ENCODE peak calls at places on chromosome X, in eight cellular contexts. V is NCI-H460; D is neural progenitor cell; R is IMR-90; H is mucosa of descending colon; J is left ventricle myocardium inferior; P is tibial nerve; M is activated effector memory CD4-positive, alpha-beta T cell treated with Interleukin-2 at 50 U/mL for 16 hours. B is an unnamed sample.

GRCh38 chrX:6898371-6898770 is 249.1 kb upstream of the STS start:
- DNase-seq in R (no peak), J (no peak), V (no peak), M (no peak), P (no peak), D (no peak), H (no peak), B (no peak)

GRCh38 chrX:40007136-40007535 is 90.6 kb downstream of the BCOR start:
- DNase-seq in P (no peak), V (no peak), M (no peak), R (no peak), H (no peak), D (peak), J (no peak), B (no peak)

GRCh38 chrX:103565752-103566151 is 19.6 kb upstream of the TCEAL4 start:
- DNase-seq in H (no peak), P (no peak), J (no peak), D (no peak), R (peak), M (no peak), V (no peak), B (no peak)

GRCh38 chrX:37347420-37347819 is 1.7 kb upstream of the PRRG1 start:
- DNase-seq in R (peak), D (peak), J (no peak), P (no peak), V (no peak), M (no peak), H (no peak), B (no peak)

GRCh38 chrX:67543818-67544217 is at the start of gene AR:
- DNase-seq in V (peak), D (peak), R (peak), M (no peak), J (peak), H (peak), P (peak), B (peak)

GRCh38 chrX:1466232-1466661 is 13.5 kb upstream of the ASMTL start:
- DNase-seq in D (no peak), R (no peak), P (no peak), H (peak), M (no peak), J (no peak), V (no peak), B (no peak)

GRCh38 chrX:11733614-11734013 is 24.4 kb upstream of the MSL3 start:
- DNase-seq in P (no peak), R (no peak), J (no peak), D (no peak), M (no peak), V (no peak), H (no peak), B (no peak)

GRCh38 chrX:19886888-19887531 is 390 bp downstream of the SH3KBP1 start:
- DNase-seq in J (peak), P (no peak), D (peak), V (no peak), M (no peak), R (no peak), H (no peak), B (no peak)

GRCh38 chrX:129939986-129940385 is 34.0 kb downstream of the UTP14A start:
- DNase-seq in D (peak), P (no peak), J (peak), H (no peak), M (no peak), R (no peak), V (no peak), B (no peak)

GRCh38 chrX:87045352-87045751 is 472.2 kb upstream of the KLHL4 start:
- DNase-seq in J (no peak), R (no peak), V (no peak), H (no peak), D (no peak), P (no peak), M (no peak), B (no peak)

GRCh38 chrX:10062980-10063379 is 93.8 kb upstream of the CLCN4 start:
- DNase-seq in V (no peak), R (no peak), M (no peak), H (no peak), J (no peak), D (no peak), P (no peak), B (no peak)

GRCh38 chrX:126929071-126929470 is 109.5 kb downstream of the PRR32 start:
- DNase-seq in P (no peak), H (no peak), D (no peak), V (no peak), R (no peak), M (no peak), J (no peak), B (no peak)

GRCh38 chrX:155679715-155680114 is 67.0 kb upstream of the TMLHE start:
- DNase-seq in R (no peak), D (no peak), V (no peak), H (no peak), J (no peak), M (no peak), P (no peak), B (no peak)

GRCh38 chrX:106731590-106731989 is 5.1 kb downstream of the RNF128 start:
- DNase-seq in H (no peak), J (no peak), V (no peak), D (no peak), R (no peak), M (no peak), P (no peak), B (no peak)

GRCh38 chrX:101658661-101659477 is 781 bp downstream of the ARMCX2 start:
- DNase-seq in P (peak), M (peak), R (peak), J (peak), D (peak), H (peak), V (peak), B (peak)

GRCh38 chrX:66144258-66144657 is 19.8 kb upstream of the HEPH start:
- DNase-seq in J (no peak), M (no peak), P (no peak), V (no peak), D (no peak), H (no peak), R (no peak), B (no peak)

GRCh38 chrX:70970482-70970999 is 39.6 kb upstream of the SLC7A3 start:
- DNase-seq in M (no peak), R (peak), J (no peak), H (no peak), P (no peak), D (peak), V (peak), B (no peak)

GRCh38 chrX:27751976-27752375 is 55.8 kb upstream of the MAGEB10 start:
- DNase-seq in H (no peak), V (no peak), P (no peak), R (no peak), M (no peak), J (no peak), D (no peak), B (no peak)